ENCODE peak calls at places on chromosomes 12 and 14, in four cellular contexts. E is activated naive CD4-positive, alpha-beta T cell treated with Interleukin-2 at 50 U/mL for 16 hours; K is effector CD4-positive, alpha-beta T cell; A is hippocampal formation. W is an unnamed sample.

GRCh38 chr14:85620937-85621336 is 91.0 kb downstream of the FLRT2 start:
- DNase-seq in E (no peak), K (no peak), A (no peak), W (no peak)

GRCh38 chr12:45130881-45131281 is 80.0 kb upstream of the DBX2 start:
- DNase-seq in E (peak), K (no peak), A (peak), W (peak)

GRCh38 chr12:130775953-130776856 is 60.1 kb upstream of the RIMBP2 start:
- DNase-seq in E (peak), K (no peak), A (peak), W (peak)

GRCh38 chr12:98644433-98644711 is 216 bp downstream of the IKBIP start:
- DNase-seq in E (no peak), K (no peak), A (no peak), W (no peak)

GRCh38 chr12:57182918-57183575 is 33.5 kb upstream of the NXPH4 start:
- DNase-seq in E (peak), K (peak), A (no peak), W (peak)

GRCh38 chr12:63302269-63302940 is 151.4 kb upstream of the AVPR1A start:
- DNase-seq in E (no peak), K (no peak), A (no peak), W (no peak)

GRCh38 chr14:58082491-58083098 is 69.4 kb downstream of the ARMH4 start:
- DNase-seq in E (no peak), K (no peak), A (peak), W (no peak)

GRCh38 chr14:102857444-102857843 is 65.0 kb upstream of the AMN start:
- DNase-seq in E (no peak), K (no peak), A (no peak), W (no peak)

GRCh38 chr12:64744422-64745258 is 14.6 kb downstream of the GNS start:
- DNase-seq in E (no peak), K (no peak), A (no peak), W (no peak)

GRCh38 chr14:61454545-61454944 is 133.2 kb downstream of the PRKCH start:
- DNase-seq in E (no peak), K (no peak), A (no peak), W (no peak)

GRCh38 chr12:70560671-70561070 is 76.6 kb downstream of the PTPRB start:
- DNase-seq in E (no peak), K (no peak), A (no peak), W (no peak)

GRCh38 chr12:31002361-31002725 is 71.3 kb upstream of the DDX11 start:
- DNase-seq in E (no peak), K (no peak), A (no peak), W (no peak)

GRCh38 chr12:74455429-74455828 is 82.2 kb upstream of the ATXN7L3B start:
- DNase-seq in E (no peak), K (no peak), A (no peak), W (no peak)

GRCh38 chr12:121799175-121799841 is 4.5 kb upstream of the SETD1B start:
- DNase-seq in E (peak), K (peak), A (peak), W (peak)

GRCh38 chr12:68306564-68306963 is 25.6 kb downstream of the MDM1 start:
- DNase-seq in E (no peak), K (no peak), A (no peak), W (no peak)

GRCh38 chr14:80930836-80931389 is 10.6 kb downstream of the CEP128 start:
- DNase-seq in E (peak), K (peak), A (no peak), W (peak)

GRCh38 chr14:100666851-100667250 is 59.8 kb upstream of the DLK1 start:
- DNase-seq in E (no peak), K (no peak), A (no peak), W (no peak)

GRCh38 chr14:75088153-75088552 is 18.7 kb downstream of the ZC2HC1C start:
- DNase-seq in E (no peak), K (no peak), A (no peak), W (no peak)

GRCh38 chr12:121279507-121279915 is 17.0 kb downstream of the CAMKK2 start:
- DNase-seq in E (no peak), K (no peak), A (no peak), W (no peak)

W was measured in T-helper 2 cell treated with Interferon-gamma antibody and Interleukin-4, amounts not matched to agents 5 μg/mL and 100 μg/mL, for 36 hours.